ENCODE peak calls at places on chromosomes 4 and X, in five cellular contexts. P is stomach; S is HT1080; D is stimulated activated CD4-positive, alpha-beta T cell treated with anti-CD3 and anti-CD28 coated beads, TNF-alpha, amount 100 ng/mL, for 48 hours; U is lower leg skin. Y is an unnamed sample.

GRCh38 chr4:83516042-83516772 is 19.7 kb upstream of the GPAT3 start:
- DNase-seq in U (no peak), S (peak), D (no peak), P (no peak), Y (no peak)

GRCh38 chrX:116975517-116975916 is 512.7 kb upstream of the CT83 start:
- DNase-seq in U (no peak), S (no peak), D (no peak), P (no peak), Y (no peak)

GRCh38 chrX:115940888-115941332 is 229.6 kb upstream of the AGTR2 start:
- DNase-seq in D (peak), S (no peak), U (no peak), P (peak), Y (peak)

GRCh38 chrX:458631-459061 is 71.9 kb upstream of the PPP2R3B start:
- DNase-seq in P (no peak), U (peak), D (no peak), S (no peak), Y (no peak)

GRCh38 chrX:107729558-107730297 is 45.9 kb downstream of the TSC22D3 start:
- DNase-seq in P (no peak), U (no peak), D (no peak), S (no peak), Y (no peak)

GRCh38 chr4:33407496-33407895 is 2687.3 kb downstream of the PCDH7 start:
- DNase-seq in U (no peak), D (no peak), P (no peak), S (no peak), Y (no peak)

GRCh38 chr4:88297131-88297530 is 12.8 kb upstream of the PPM1K start:
- DNase-seq in S (no peak), P (no peak), D (no peak), U (no peak), Y (no peak)

GRCh38 chr4:140726776-140727500 is 29.2 kb downstream of the TBC1D9 start:
- DNase-seq in S (peak), D (no peak), U (no peak), P (no peak), Y (no peak)

Y was measured in tibial nerve.